ENCODE peak calls at places on chromosome 6, in four cellular contexts. B is lung, O is activated T-cell treated with anti-CD3 and anti-CD28 coated beads for 4 hours, S is C1 segment of cervical spinal cord. A is an unnamed sample.

GRCh38 chr6:30847421-30847970 is 36.8 kb upstream of the DDR1 start:
- DNase-seq in B (no peak), O (no peak), S (no peak), A (no peak)

GRCh38 chr6:123965894-123966293 is 162.2 kb downstream of the NKAIN2 start:
- DNase-seq in B (no peak), O (no peak), S (no peak), A (no peak)

GRCh38 chr6:37484786-37485170 is 14.9 kb downstream of the CCDC167 start:
- DNase-seq in B (no peak), O (no peak), S (no peak), A (no peak)

GRCh38 chr6:1726341-1726763 is 116.6 kb downstream of the FOXC1 start:
- DNase-seq in B (no peak), O (no peak), S (no peak), A (no peak)

GRCh38 chr6:96499781-96500180 is 21.8 kb upstream of the UFL1 start:
- DNase-seq in B (no peak), O (no peak), S (no peak), A (no peak)

GRCh38 chr6:83708970-83709747 is at the start of gene SNAP91:
- DNase-seq in B (no peak), O (no peak), S (peak; percentile 62), A (no peak)

GRCh38 chr6:149648148-149649145 is at the start of gene KATNA1:
- DNase-seq in B (peak; percentile 89), O (peak; percentile 79), S (peak; percentile 65), A (peak; percentile 93)

GRCh38 chr6:11262231-11262630 is 29.8 kb upstream of the NEDD9 start:
- DNase-seq in B (no peak), O (no peak), S (no peak), A (no peak)

GRCh38 chr6:148760143-148760505 is 13.3 kb downstream of the UST start:
- DNase-seq in B (no peak), O (no peak), S (no peak), A (no peak)

GRCh38 chr6:87827291-87827690 is 125.3 kb upstream of the AKIRIN2 start:
- DNase-seq in B (no peak), O (no peak), S (no peak), A (no peak)

A was measured in osteocyte.